ENCODE peak calls at places on chromosomes 2 and 18, in five cellular contexts. One of them, this sample, is unnamed.

GRCh38 chr2:237514474-237515130 is 27.6 kb downstream of the MLPH start:
- DNase-seq in stimulated activated naive B cell treated with anti-CD40 and anti-IgM and Interleukin-4, amounts not matched to agents 10 μg/mL and 1 μg/mL and 100 μg/mL, for 72 hours: no peak
- DNase-seq in body of pancreas: no peak
- DNase-seq in GM04504: no peak
- DNase-seq in nucleus accumbens: no peak
- DNase-seq in this sample: no peak

GRCh38 chr2:104746790-104747320 is 107.1 kb upstream of the POU3F3 start:
- DNase-seq in GM04504: no peak
- DNase-seq in stimulated activated naive B cell treated with anti-CD40 and anti-IgM and Interleukin-4, amounts not matched to agents 10 μg/mL and 1 μg/mL and 100 μg/mL, for 72 hours: no peak
- DNase-seq in nucleus accumbens: no peak
- DNase-seq in body of pancreas: no peak
- DNase-seq in this sample: no peak

GRCh38 chr2:120317180-120317533 is 28.8 kb upstream of the INHBB start:
- DNase-seq in GM04504: no peak
- DNase-seq in stimulated activated naive B cell treated with anti-CD40 and anti-IgM and Interleukin-4, amounts not matched to agents 10 μg/mL and 1 μg/mL and 100 μg/mL, for 72 hours: no peak
- DNase-seq in body of pancreas: no peak
- DNase-seq in nucleus accumbens: no peak
- DNase-seq in this sample: no peak

GRCh38 chr2:54595999-54596903 is 127.2 kb upstream of the EML6 start:
- DNase-seq in stimulated activated naive B cell treated with anti-CD40 and anti-IgM and Interleukin-4, amounts not matched to agents 10 μg/mL and 1 μg/mL and 100 μg/mL, for 72 hours: no peak
- DNase-seq in body of pancreas: no peak
- DNase-seq in GM04504: no peak
- DNase-seq in nucleus accumbens: no peak
- DNase-seq in this sample: no peak

GRCh38 chr2:238518127-238518827 is 91.5 kb downstream of the ASB1 start:
- DNase-seq in nucleus accumbens: no peak
- DNase-seq in stimulated activated naive B cell treated with anti-CD40 and anti-IgM and Interleukin-4, amounts not matched to agents 10 μg/mL and 1 μg/mL and 100 μg/mL, for 72 hours: no peak
- DNase-seq in body of pancreas: no peak
- DNase-seq in GM04504: peak; percentile 85
- DNase-seq in this sample: no peak

GRCh38 chr18:62716679-62717058 is 1.3 kb downstream of the PHLPP1 start:
- DNase-seq in body of pancreas: peak; percentile 73
- DNase-seq in nucleus accumbens: peak; percentile 43
- DNase-seq in stimulated activated naive B cell treated with anti-CD40 and anti-IgM and Interleukin-4, amounts not matched to agents 10 μg/mL and 1 μg/mL and 100 μg/mL, for 72 hours: peak; percentile 53
- DNase-seq in GM04504: no peak
- DNase-seq in this sample: no peak

GRCh38 chr18:7904529-7904928 is 337.4 kb downstream of the PTPRM start:
- DNase-seq in body of pancreas: no peak
- DNase-seq in GM04504: peak; percentile 67
- DNase-seq in stimulated activated naive B cell treated with anti-CD40 and anti-IgM and Interleukin-4, amounts not matched to agents 10 μg/mL and 1 μg/mL and 100 μg/mL, for 72 hours: no peak
- DNase-seq in nucleus accumbens: no peak
- DNase-seq in this sample: peak; percentile 17

GRCh38 chr2:37829202-37829601 is 95.9 kb upstream of the RMDN2 start:
- DNase-seq in GM04504: peak; percentile 98
- DNase-seq in stimulated activated naive B cell treated with anti-CD40 and anti-IgM and Interleukin-4, amounts not matched to agents 10 μg/mL and 1 μg/mL and 100 μg/mL, for 72 hours: no peak
- DNase-seq in body of pancreas: no peak
- DNase-seq in nucleus accumbens: no peak
- DNase-seq in this sample: peak; percentile 94

GRCh38 chr18:56377161-56377560 is 261.2 kb downstream of the TXNL1 start:
- DNase-seq in GM04504: no peak
- DNase-seq in nucleus accumbens: no peak
- DNase-seq in body of pancreas: no peak
- DNase-seq in stimulated activated naive B cell treated with anti-CD40 and anti-IgM and Interleukin-4, amounts not matched to agents 10 μg/mL and 1 μg/mL and 100 μg/mL, for 72 hours: no peak
- DNase-seq in this sample: no peak

GRCh38 chr2:197606180-197606579 is 69.2 kb downstream of the RFTN2 start:
- DNase-seq in body of pancreas: no peak
- DNase-seq in GM04504: no peak
- DNase-seq in stimulated activated naive B cell treated with anti-CD40 and anti-IgM and Interleukin-4, amounts not matched to agents 10 μg/mL and 1 μg/mL and 100 μg/mL, for 72 hours: no peak
- DNase-seq in nucleus accumbens: no peak
- DNase-seq in this sample: no peak

GRCh38 chr2:31414601-31415241 is at the start of gene XDH:
- DNase-seq in nucleus accumbens: no peak
- DNase-seq in stimulated activated naive B cell treated with anti-CD40 and anti-IgM and Interleukin-4, amounts not matched to agents 10 μg/mL and 1 μg/mL and 100 μg/mL, for 72 hours: no peak
- DNase-seq in GM04504: no peak
- DNase-seq in body of pancreas: peak; percentile 57
- DNase-seq in this sample: no peak

GRCh38 chr2:46950314-46950713 is 34.7 kb upstream of the MCFD2 start:
- DNase-seq in stimulated activated naive B cell treated with anti-CD40 and anti-IgM and Interleukin-4, amounts not matched to agents 10 μg/mL and 1 μg/mL and 100 μg/mL, for 72 hours: no peak
- DNase-seq in nucleus accumbens: no peak
- DNase-seq in body of pancreas: no peak
- DNase-seq in GM04504: no peak
- DNase-seq in this sample: no peak

GRCh38 chr2:207184768-207185167 is 19.0 kb upstream of the KLF7 start:
- DNase-seq in body of pancreas: no peak
- DNase-seq in nucleus accumbens: no peak
- DNase-seq in stimulated activated naive B cell treated with anti-CD40 and anti-IgM and Interleukin-4, amounts not matched to agents 10 μg/mL and 1 μg/mL and 100 μg/mL, for 72 hours: no peak
- DNase-seq in GM04504: no peak
- DNase-seq in this sample: no peak

GRCh38 chr2:176830362-176830761 is 382.2 kb upstream of the HNRNPA3 start:
- DNase-seq in nucleus accumbens: no peak
- DNase-seq in stimulated activated naive B cell treated with anti-CD40 and anti-IgM and Interleukin-4, amounts not matched to agents 10 μg/mL and 1 μg/mL and 100 μg/mL, for 72 hours: no peak
- DNase-seq in GM04504: no peak
- DNase-seq in body of pancreas: no peak
- DNase-seq in this sample: no peak

GRCh38 chr18:32289480-32290075 is 99.7 kb downstream of the MEP1B start:
- DNase-seq in GM04504: peak; percentile 40
- DNase-seq in nucleus accumbens: peak; percentile 43
- DNase-seq in stimulated activated naive B cell treated with anti-CD40 and anti-IgM and Interleukin-4, amounts not matched to agents 10 μg/mL and 1 μg/mL and 100 μg/mL, for 72 hours: peak; percentile 5
- DNase-seq in body of pancreas: peak; percentile 62
- DNase-seq in this sample: peak; percentile 14

GRCh38 chr2:163607630-163608029 is 128.2 kb downstream of the FIGN start:
- DNase-seq in nucleus accumbens: no peak
- DNase-seq in body of pancreas: no peak
- DNase-seq in stimulated activated naive B cell treated with anti-CD40 and anti-IgM and Interleukin-4, amounts not matched to agents 10 μg/mL and 1 μg/mL and 100 μg/mL, for 72 hours: no peak
- DNase-seq in GM04504: no peak
- DNase-seq in this sample: no peak

GRCh38 chr2:37892436-37893114 is 32.5 kb upstream of the RMDN2 start:
- DNase-seq in nucleus accumbens: no peak
- DNase-seq in body of pancreas: no peak
- DNase-seq in GM04504: no peak
- DNase-seq in stimulated activated naive B cell treated with anti-CD40 and anti-IgM and Interleukin-4, amounts not matched to agents 10 μg/mL and 1 μg/mL and 100 μg/mL, for 72 hours: peak; percentile 63
- DNase-seq in this sample: no peak

GRCh38 chr2:227366861-227367800 is 12.0 kb downstream of the TM4SF20 start:
- DNase-seq in GM04504: peak; percentile 20
- DNase-seq in stimulated activated naive B cell treated with anti-CD40 and anti-IgM and Interleukin-4, amounts not matched to agents 10 μg/mL and 1 μg/mL and 100 μg/mL, for 72 hours: no peak
- DNase-seq in nucleus accumbens: no peak
- DNase-seq in body of pancreas: no peak
- DNase-seq in this sample: peak; percentile 58

GRCh38 chr2:71545572-71546274 is 92.4 kb downstream of the DYSF start:
- DNase-seq in stimulated activated naive B cell treated with anti-CD40 and anti-IgM and Interleukin-4, amounts not matched to agents 10 μg/mL and 1 μg/mL and 100 μg/mL, for 72 hours: peak; percentile 27
- DNase-seq in nucleus accumbens: peak; percentile 58
- DNase-seq in GM04504: no peak
- DNase-seq in body of pancreas: peak; percentile 55
- DNase-seq in this sample: no peak

GRCh38 chr2:22904126-22904684 is 480.8 kb upstream of the KLHL29 start:
- DNase-seq in stimulated activated naive B cell treated with anti-CD40 and anti-IgM and Interleukin-4, amounts not matched to agents 10 μg/mL and 1 μg/mL and 100 μg/mL, for 72 hours: no peak
- DNase-seq in body of pancreas: peak; percentile 63
- DNase-seq in nucleus accumbens: peak; percentile 25
- DNase-seq in GM04504: no peak
- DNase-seq in this sample: no peak

GRCh38 chr2:144131042-144131441 is 388.9 kb downstream of the ZEB2 start:
- DNase-seq in stimulated activated naive B cell treated with anti-CD40 and anti-IgM and Interleukin-4, amounts not matched to agents 10 μg/mL and 1 μg/mL and 100 μg/mL, for 72 hours: no peak
- DNase-seq in nucleus accumbens: no peak
- DNase-seq in body of pancreas: no peak
- DNase-seq in GM04504: no peak
- DNase-seq in this sample: no peak

GRCh38 chr2:177557794-177558193 is 165.2 kb downstream of the AGPS start:
- DNase-seq in body of pancreas: no peak
- DNase-seq in GM04504: no peak
- DNase-seq in nucleus accumbens: no peak
- DNase-seq in stimulated activated naive B cell treated with anti-CD40 and anti-IgM and Interleukin-4, amounts not matched to agents 10 μg/mL and 1 μg/mL and 100 μg/mL, for 72 hours: no peak
- DNase-seq in this sample: no peak

GRCh38 chr18:44742741-44743311 is 62.1 kb downstream of the SETBP1 start:
- DNase-seq in body of pancreas: peak; percentile 65
- DNase-seq in stimulated activated naive B cell treated with anti-CD40 and anti-IgM and Interleukin-4, amounts not matched to agents 10 μg/mL and 1 μg/mL and 100 μg/mL, for 72 hours: no peak
- DNase-seq in nucleus accumbens: no peak
- DNase-seq in GM04504: peak; percentile 27
- DNase-seq in this sample: no peak

GRCh38 chr2:128425216-128425615 is 106.5 kb upstream of the HS6ST1 start:
- DNase-seq in nucleus accumbens: no peak
- DNase-seq in body of pancreas: peak; percentile 7
- DNase-seq in GM04504: no peak
- DNase-seq in stimulated activated naive B cell treated with anti-CD40 and anti-IgM and Interleukin-4, amounts not matched to agents 10 μg/mL and 1 μg/mL and 100 μg/mL, for 72 hours: no peak
- DNase-seq in this sample: no peak

GRCh38 chr18:11488175-11488574 is 121.2 kb upstream of the SLC35G4 start:
- DNase-seq in GM04504: no peak
- DNase-seq in body of pancreas: no peak
- DNase-seq in stimulated activated naive B cell treated with anti-CD40 and anti-IgM and Interleukin-4, amounts not matched to agents 10 μg/mL and 1 μg/mL and 100 μg/mL, for 72 hours: no peak
- DNase-seq in nucleus accumbens: no peak
- DNase-seq in this sample: peak; percentile 74

GRCh38 chr2:4915348-4915747 is 776.8 kb upstream of the SOX11 start:
- DNase-seq in GM04504: no peak
- DNase-seq in nucleus accumbens: no peak
- DNase-seq in stimulated activated naive B cell treated with anti-CD40 and anti-IgM and Interleukin-4, amounts not matched to agents 10 μg/mL and 1 μg/mL and 100 μg/mL, for 72 hours: no peak
- DNase-seq in body of pancreas: no peak
- DNase-seq in this sample: no peak

GRCh38 chr2:19786408-19787058 is 115.2 kb downstream of the TTC32 start:
- DNase-seq in body of pancreas: no peak
- DNase-seq in nucleus accumbens: no peak
- DNase-seq in GM04504: no peak
- DNase-seq in stimulated activated naive B cell treated with anti-CD40 and anti-IgM and Interleukin-4, amounts not matched to agents 10 μg/mL and 1 μg/mL and 100 μg/mL, for 72 hours: peak; percentile 24
- DNase-seq in this sample: no peak

GRCh38 chr2:30232027-30232800 is 880 bp downstream of the LBH start:
- DNase-seq in body of pancreas: peak; percentile 50
- DNase-seq in stimulated activated naive B cell treated with anti-CD40 and anti-IgM and Interleukin-4, amounts not matched to agents 10 μg/mL and 1 μg/mL and 100 μg/mL, for 72 hours: peak; percentile 69
- DNase-seq in nucleus accumbens: peak; percentile 35
- DNase-seq in GM04504: no peak
- DNase-seq in this sample: no peak

GRCh38 chr18:9922592-9923308 is 8.9 kb downstream of the VAPA start:
- DNase-seq in GM04504: no peak
- DNase-seq in stimulated activated naive B cell treated with anti-CD40 and anti-IgM and Interleukin-4, amounts not matched to agents 10 μg/mL and 1 μg/mL and 100 μg/mL, for 72 hours: no peak
- DNase-seq in nucleus accumbens: no peak
- DNase-seq in body of pancreas: no peak
- DNase-seq in this sample: no peak

GRCh38 chr2:204695506-204695905 is 150.2 kb downstream of the PARD3B start:
- DNase-seq in nucleus accumbens: no peak
- DNase-seq in body of pancreas: no peak
- DNase-seq in stimulated activated naive B cell treated with anti-CD40 and anti-IgM and Interleukin-4, amounts not matched to agents 10 μg/mL and 1 μg/mL and 100 μg/mL, for 72 hours: no peak
- DNase-seq in GM04504: peak; percentile 61
- DNase-seq in this sample: no peak

GRCh38 chr2:3434005-3434404 is 54.5 kb downstream of the TRAPPC12 start:
- DNase-seq in stimulated activated naive B cell treated with anti-CD40 and anti-IgM and Interleukin-4, amounts not matched to agents 10 μg/mL and 1 μg/mL and 100 μg/mL, for 72 hours: no peak
- DNase-seq in body of pancreas: no peak
- DNase-seq in GM04504: no peak
- DNase-seq in nucleus accumbens: no peak
- DNase-seq in this sample: no peak

GRCh38 chr2:219576505-219577388 is 4.6 kb downstream of the INHA start:
- DNase-seq in GM04504: no peak
- DNase-seq in body of pancreas: peak; percentile 70
- DNase-seq in nucleus accumbens: peak; percentile 28
- DNase-seq in stimulated activated naive B cell treated with anti-CD40 and anti-IgM and Interleukin-4, amounts not matched to agents 10 μg/mL and 1 μg/mL and 100 μg/mL, for 72 hours: no peak
- DNase-seq in this sample: no peak

GRCh38 chr2:178949584-178949983 is 100.4 kb downstream of the CCDC141 start:
- DNase-seq in stimulated activated naive B cell treated with anti-CD40 and anti-IgM and Interleukin-4, amounts not matched to agents 10 μg/mL and 1 μg/mL and 100 μg/mL, for 72 hours: no peak
- DNase-seq in GM04504: no peak
- DNase-seq in nucleus accumbens: no peak
- DNase-seq in body of pancreas: no peak
- DNase-seq in this sample: no peak

GRCh38 chr2:54360055-54360792 is 95.9 kb upstream of the SPTBN1 start:
- DNase-seq in GM04504: no peak
- DNase-seq in body of pancreas: peak; percentile 40
- DNase-seq in nucleus accumbens: peak; percentile 32
- DNase-seq in stimulated activated naive B cell treated with anti-CD40 and anti-IgM and Interleukin-4, amounts not matched to agents 10 μg/mL and 1 μg/mL and 100 μg/mL, for 72 hours: no peak
- DNase-seq in this sample: no peak

GRCh38 chr2:11573418-11574175 is 39.8 kb downstream of the GREB1 start:
- DNase-seq in body of pancreas: no peak
- DNase-seq in nucleus accumbens: no peak
- DNase-seq in stimulated activated naive B cell treated with anti-CD40 and anti-IgM and Interleukin-4, amounts not matched to agents 10 μg/mL and 1 μg/mL and 100 μg/mL, for 72 hours: no peak
- DNase-seq in GM04504: no peak
- DNase-seq in this sample: peak; percentile 78

GRCh38 chr2:135299165-135299564 is 231.9 kb downstream of the ZRANB3 start:
- DNase-seq in GM04504: no peak
- DNase-seq in body of pancreas: no peak
- DNase-seq in stimulated activated naive B cell treated with anti-CD40 and anti-IgM and Interleukin-4, amounts not matched to agents 10 μg/mL and 1 μg/mL and 100 μg/mL, for 72 hours: no peak
- DNase-seq in nucleus accumbens: no peak
- DNase-seq in this sample: no peak

GRCh38 chr18:38884050-38884449 is 1318.5 kb upstream of the CELF4 start:
- DNase-seq in stimulated activated naive B cell treated with anti-CD40 and anti-IgM and Interleukin-4, amounts not matched to agents 10 μg/mL and 1 μg/mL and 100 μg/mL, for 72 hours: no peak
- DNase-seq in GM04504: no peak
- DNase-seq in nucleus accumbens: no peak
- DNase-seq in body of pancreas: no peak
- DNase-seq in this sample: no peak